ENCODE peak calls at places on chromosome 15, in six cellular contexts. I is kidney, U is heart left ventricle, Q is neural progenitor cell, V is HFF-Myc, H is thoracic aorta. B is an unnamed sample.

GRCh38 chr15:64507845-64508244 is 47.5 kb downstream of the ZNF609 start:
- DNase-seq in I (no peak), H (no peak), U (no peak), V (no peak), Q (no peak), B (no peak)

GRCh38 chr15:65336767-65337435 is 32.4 kb downstream of the RNU5B-1 start:
- DNase-seq in U (no peak), H (no peak), Q (no peak), V (no peak), I (peak; percentile 50), B (no peak)

GRCh38 chr15:98333206-98333605 is 315.1 kb upstream of the IGF1R start:
- DNase-seq in I (no peak), Q (no peak), V (no peak), U (no peak), H (no peak), B (no peak)

GRCh38 chr15:62888628-62889027 is 153.9 kb upstream of the TPM1 start:
- DNase-seq in Q (no peak), V (no peak), I (no peak), U (no peak), H (no peak), B (no peak)

GRCh38 chr15:52652286-52652685 is 26.9 kb downstream of the ATOSA start:
- DNase-seq in U (no peak), H (no peak), Q (no peak), I (no peak), V (no peak), B (no peak)

GRCh38 chr15:82875411-82876003 is 66.1 kb downstream of the WHAMM start:
- DNase-seq in Q (no peak), U (no peak), I (no peak), V (no peak), H (no peak), B (peak; percentile 64)

GRCh38 chr15:68124700-68125099 is 70.6 kb downstream of the PIAS1 start:
- DNase-seq in I (no peak), H (no peak), U (no peak), V (no peak), Q (no peak), B (no peak)

GRCh38 chr15:99124641-99125040 is 19.8 kb downstream of the SYNM start:
- DNase-seq in Q (no peak), V (no peak), I (peak; percentile 38), H (no peak), U (no peak), B (no peak)

DNA sequence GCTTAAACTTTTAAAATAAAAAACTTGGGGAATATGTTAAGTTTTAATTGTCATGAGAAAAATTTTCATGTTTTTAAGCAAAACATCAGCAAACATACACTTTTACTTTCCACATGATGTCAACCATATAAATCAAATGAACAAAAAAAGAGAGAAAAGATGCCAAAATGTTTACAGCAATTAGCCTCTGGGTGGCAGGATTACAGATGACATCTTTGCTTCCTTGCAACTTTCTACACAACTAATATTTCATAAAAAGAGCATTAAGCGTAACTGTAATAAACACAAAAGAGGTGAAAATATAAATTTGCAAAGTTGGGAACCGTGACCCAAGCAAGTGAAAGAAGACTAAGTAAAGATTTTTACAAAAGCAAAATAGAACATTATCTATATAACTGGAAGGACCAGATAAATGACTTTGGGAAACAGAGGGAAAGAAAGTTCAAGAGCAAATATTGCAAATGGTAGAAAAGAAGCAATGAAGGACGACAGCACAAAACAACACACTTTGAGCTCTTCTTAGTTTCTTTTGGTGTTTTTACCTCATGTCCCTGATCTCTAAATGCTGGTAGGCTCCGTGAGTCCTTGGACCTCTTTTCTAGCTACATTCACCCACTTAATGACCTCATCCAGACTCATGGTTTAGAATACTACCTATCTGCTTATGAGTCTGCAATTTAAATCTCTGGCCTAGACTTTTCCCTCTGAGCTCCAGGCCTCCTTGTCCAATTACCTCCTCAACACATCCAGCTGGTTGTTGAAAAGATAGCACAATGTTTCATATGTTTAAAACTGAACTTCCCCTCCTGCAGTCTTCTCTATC is 9.4 kb downstream of the TP53BP1 start:
- DNase-seq in Q (no peak), H (no peak), U (no peak), I (no peak), V (no peak), B (peak; percentile 62)
- TF ChIP-seq CTCF in Q (peak; percentile 23), H (no peak), U (peak; percentile 47), I (peak; percentile 23), V (peak; percentile 12), B (peak; percentile 38)

GRCh38 chr15:39770748-39771689 is 11.6 kb downstream of the FSIP1 start:
- DNase-seq in V (no peak), I (no peak), Q (no peak), U (peak; percentile 23), H (no peak), B (peak; percentile 82)
- H3K4me3 ChIP-seq in V (no peak overlapping the region), I (no peak overlapping the region), Q (no peak overlapping the region), U (no peak overlapping the region), H (no peak overlapping the region), B (peak overlapping the region; percentile 7)

GRCh38 chr15:101841656-101842055 is 29.7 kb downstream of the OR4F15 start:
- DNase-seq in V (no peak), Q (peak; percentile 6), I (no peak), H (no peak), U (no peak), B (no peak)

GRCh38 chr15:101844916-101845315 is 32.9 kb downstream of the OR4F15 start:
- DNase-seq in U (no peak), I (no peak), H (no peak), V (no peak), Q (no peak), B (no peak)
- TF ChIP-seq CTCF in U (no peak), I (no peak), H (no peak), V (no peak), Q (no peak), B (no peak)

DNA sequence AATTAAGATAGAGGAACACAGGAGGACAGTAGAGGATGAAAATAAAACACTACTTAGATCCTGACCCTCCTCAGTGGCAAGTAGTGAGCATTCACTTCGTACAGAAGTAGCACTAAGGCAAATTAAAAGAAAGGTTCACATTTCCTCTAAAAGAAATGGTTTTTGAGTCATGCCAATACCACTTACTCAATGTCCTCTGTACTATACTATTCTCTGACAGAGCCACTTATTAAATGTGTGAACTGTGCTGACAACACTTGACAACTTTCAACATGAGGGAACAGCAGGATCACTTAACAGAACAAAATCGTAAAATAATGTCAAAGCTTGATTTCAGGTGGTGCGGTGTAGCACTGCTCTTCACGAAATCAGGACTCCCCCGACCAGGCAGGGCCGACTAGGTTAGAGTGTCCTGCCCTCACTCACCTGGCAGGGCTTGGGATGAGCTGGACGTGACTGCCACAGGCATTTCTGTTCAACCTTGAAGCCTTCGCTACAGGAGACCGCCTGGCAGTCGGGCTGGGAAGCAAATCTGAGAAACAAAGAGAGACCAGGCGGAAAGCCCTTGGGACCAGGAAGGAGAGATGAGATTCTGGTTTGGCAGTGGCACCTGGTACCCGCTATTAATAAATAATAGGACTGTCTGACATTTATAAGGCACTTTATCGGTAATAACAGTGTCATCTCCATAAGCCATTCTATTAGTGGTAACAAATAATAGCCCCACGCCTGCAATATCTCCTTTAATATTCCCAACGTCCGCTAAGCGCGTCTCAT is 602 bp upstream of the SLC27A2 start:
- DNase-seq in H (no peak), Q (no peak), I (no peak), U (no peak), V (no peak), B (no peak)
- H3K4me3 ChIP-seq in H (peak overlapping the region; percentile 72), Q (peak overlapping the region; percentile 69), I (peak overlapping the region; percentile 58), U (peak overlapping the region; percentile 68), V (peak overlapping the region; percentile 42), B (no peak overlapping the region)

B was measured in cardiac fibroblast.